ENCODE peak calls at places on chromosomes 12 and 14, in four cellular contexts. U, M, Y and L are unnamed samples.

GRCh38 chr12:75020068-75020557 is 189.5 kb downstream of the KCNC2 start:
- DNase-seq in U (no peak), M (no peak), Y (peak), L (no peak)

GRCh38 chr14:105448706-105449111 is 25.9 kb upstream of the CRIP2 start:
- DNase-seq in U (no peak), M (peak), Y (peak), L (peak)

GRCh38 chr12:47990351-47991105 is 13.7 kb downstream of the COL2A1 start:
- DNase-seq in U (no peak), M (peak), Y (peak), L (no peak)

GRCh38 chr14:103391048-103391447 is 5.8 kb downstream of the MARK3 start:
- DNase-seq in U (peak), M (peak), Y (peak), L (peak)

GRCh38 chr12:129606239-129606638 is 297.6 kb downstream of the TMEM132D start:
- DNase-seq in U (no peak), M (no peak), Y (no peak), L (no peak)

GRCh38 chr14:75278422-75279152 is at the start of gene FOS:
- DNase-seq in U (peak), M (peak), Y (peak), L (peak)

GRCh38 chr14:20262642-20263128 is 23.6 kb downstream of the OR11H4 start:
- DNase-seq in U (no peak), M (no peak), Y (no peak), L (peak)

GRCh38 chr12:94805749-94806148 is 155.4 kb upstream of the TMCC3 start:
- DNase-seq in U (peak), M (no peak), Y (peak), L (peak)

GRCh38 chr14:101553931-101554330 is 7.4 kb upstream of the DIO3 start:
- DNase-seq in U (no peak), M (no peak), Y (no peak), L (no peak)

GRCh38 chr12:102533483-102533882 is 53.1 kb upstream of the IGF1 start:
- DNase-seq in U (no peak), M (no peak), Y (no peak), L (no peak)

GRCh38 chr12:125773033-125773432 is 707.8 kb downstream of the AACS start:
- DNase-seq in U (no peak), M (peak), Y (peak), L (no peak)

GRCh38 chr12:128387811-128388422 is 120.9 kb downstream of the TMEM132C start:
- DNase-seq in U (no peak), M (peak), Y (peak), L (no peak)

GRCh38 chr12:42255221-42255874 is 17.3 kb upstream of the YAF2 start:
- DNase-seq in U (no peak), M (no peak), Y (no peak), L (no peak)
- TF ChIP-seq CTCF in U (no peak), M (no peak), Y (no peak), L (peak)

DNA sequence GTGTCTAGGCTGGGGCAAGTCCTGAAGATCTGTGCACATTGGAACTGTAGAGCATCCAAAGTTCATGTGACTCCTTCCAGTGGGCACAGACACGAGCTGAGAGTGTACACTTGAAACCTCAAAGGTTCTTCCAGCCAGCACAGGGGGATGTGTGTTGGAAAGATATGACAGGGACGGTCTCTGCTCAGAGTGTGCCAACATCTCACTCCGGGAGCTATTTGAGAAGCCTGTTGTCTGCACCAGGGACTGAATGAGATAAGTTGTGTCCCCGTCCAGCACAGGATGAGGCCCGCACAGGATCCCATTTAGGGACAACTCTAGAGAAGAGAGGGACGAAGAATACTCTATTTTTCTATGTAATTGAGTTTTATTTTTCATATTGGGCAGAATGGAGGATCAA is 136.3 kb downstream of the SNAPC1 start:
- DNase-seq in U (no peak), M (no peak), Y (no peak), L (no peak)
- TF ChIP-seq CTCF in U (no peak), M (no peak), Y (no peak), L (no peak)

GRCh38 chr14:22316473-22316872 is 272.6 kb downstream of the DAD1 start:
- DNase-seq in U (no peak), M (no peak), Y (no peak), L (no peak)
- TF ChIP-seq CTCF in U (no peak), M (no peak), Y (no peak), L (no peak)

GRCh38 chr12:69630191-69630590 is 19.5 kb upstream of the LRRC10 start:
- DNase-seq in U (no peak), M (no peak), Y (no peak), L (no peak)

GRCh38 chr12:69633061-69633460 is 22.4 kb upstream of the LRRC10 start:
- DNase-seq in U (no peak), M (no peak), Y (no peak), L (no peak)
- TF ChIP-seq CTCF in U (no peak), M (no peak), Y (peak), L (peak)